ENCODE peak calls at places on chromosomes 13 and 19, in five cellular contexts. One of them, this sample, is unnamed.

GRCh38 chr19:54630784-54631183 is 500 bp downstream of the LILRB1 start:
- ATAC-seq in T-cell: no peak
- ATAC-seq in A549: no peak
- ATAC-seq in heart right ventricle: no peak
- ATAC-seq in activated CD8-positive, alpha-beta T cell treated with anti-CD3 and anti-CD28 coated beads, Interleukin-2, amount 10 ng/mL, durations not matched to agents 7 days and 5 days: no peak
- ATAC-seq in this sample: no peak

GRCh38 chr19:41016488-41017071 is 25.5 kb downstream of the CYP2B6 start:
- ATAC-seq in A549: no peak
- ATAC-seq in activated CD8-positive, alpha-beta T cell treated with anti-CD3 and anti-CD28 coated beads, Interleukin-2, amount 10 ng/mL, durations not matched to agents 7 days and 5 days: no peak
- ATAC-seq in heart right ventricle: no peak
- ATAC-seq in T-cell: peak; percentile 45
- ATAC-seq in this sample: no peak

GRCh38 chr19:47716270-47716937 is 3.2 kb downstream of the EHD2 start:
- ATAC-seq in heart right ventricle: no peak
- ATAC-seq in A549: no peak
- ATAC-seq in T-cell: no peak
- ATAC-seq in activated CD8-positive, alpha-beta T cell treated with anti-CD3 and anti-CD28 coated beads, Interleukin-2, amount 10 ng/mL, durations not matched to agents 7 days and 5 days: no peak
- ATAC-seq in this sample: no peak

GRCh38 chr19:35693835-35694599 is 10.3 kb upstream of the ZBTB32 start:
- ATAC-seq in activated CD8-positive, alpha-beta T cell treated with anti-CD3 and anti-CD28 coated beads, Interleukin-2, amount 10 ng/mL, durations not matched to agents 7 days and 5 days: peak; percentile 100
- ATAC-seq in heart right ventricle: peak; percentile 97
- ATAC-seq in A549: peak; percentile 99
- ATAC-seq in T-cell: peak; percentile 100
- ATAC-seq in this sample: peak; percentile 99

GRCh38 chr19:17002455-17002854 is 24.2 kb downstream of the CPAMD8 start:
- ATAC-seq in T-cell: no peak
- ATAC-seq in A549: no peak
- ATAC-seq in heart right ventricle: no peak
- ATAC-seq in activated CD8-positive, alpha-beta T cell treated with anti-CD3 and anti-CD28 coated beads, Interleukin-2, amount 10 ng/mL, durations not matched to agents 7 days and 5 days: no peak
- ATAC-seq in this sample: no peak

GRCh38 chr13:51223284-51224270 is 1.4 kb downstream of the FAM124A start:
- ATAC-seq in heart right ventricle: no peak
- ATAC-seq in A549: no peak
- ATAC-seq in T-cell: no peak
- ATAC-seq in activated CD8-positive, alpha-beta T cell treated with anti-CD3 and anti-CD28 coated beads, Interleukin-2, amount 10 ng/mL, durations not matched to agents 7 days and 5 days: no peak
- ATAC-seq in this sample: no peak

GRCh38 chr13:46553521-46553885 is 533 bp downstream of the LRCH1 start:
- ATAC-seq in activated CD8-positive, alpha-beta T cell treated with anti-CD3 and anti-CD28 coated beads, Interleukin-2, amount 10 ng/mL, durations not matched to agents 7 days and 5 days: peak; percentile 16
- ATAC-seq in T-cell: peak; percentile 2
- ATAC-seq in A549: peak; percentile 33
- ATAC-seq in heart right ventricle: peak; percentile 54
- ATAC-seq in this sample: peak; percentile 20

GRCh38 chr19:9353011-9353410 is 9.8 kb upstream of the ZNF177 start:
- ATAC-seq in A549: no peak
- ATAC-seq in T-cell: no peak
- ATAC-seq in heart right ventricle: no peak
- ATAC-seq in activated CD8-positive, alpha-beta T cell treated with anti-CD3 and anti-CD28 coated beads, Interleukin-2, amount 10 ng/mL, durations not matched to agents 7 days and 5 days: no peak
- ATAC-seq in this sample: no peak

GRCh38 chr13:42334329-42334706 is 62.4 kb downstream of the AKAP11 start:
- ATAC-seq in heart right ventricle: no peak
- ATAC-seq in activated CD8-positive, alpha-beta T cell treated with anti-CD3 and anti-CD28 coated beads, Interleukin-2, amount 10 ng/mL, durations not matched to agents 7 days and 5 days: peak; percentile 46
- ATAC-seq in A549: no peak
- ATAC-seq in T-cell: peak; percentile 23
- ATAC-seq in this sample: no peak

GRCh38 chr19:39498262-39499081 is at the start of gene DLL3:
- ATAC-seq in heart right ventricle: no peak
- ATAC-seq in A549: peak; percentile 26
- ATAC-seq in activated CD8-positive, alpha-beta T cell treated with anti-CD3 and anti-CD28 coated beads, Interleukin-2, amount 10 ng/mL, durations not matched to agents 7 days and 5 days: peak; percentile 27
- ATAC-seq in T-cell: peak; percentile 22
- ATAC-seq in this sample: peak; percentile 13

GRCh38 chr19:48490980-48491792 is 20.4 kb downstream of the LMTK3 start:
- ATAC-seq in T-cell: peak; percentile 27
- ATAC-seq in activated CD8-positive, alpha-beta T cell treated with anti-CD3 and anti-CD28 coated beads, Interleukin-2, amount 10 ng/mL, durations not matched to agents 7 days and 5 days: peak; percentile 13
- ATAC-seq in A549: peak; percentile 10
- ATAC-seq in heart right ventricle: no peak
- ATAC-seq in this sample: no peak

GRCh38 chr13:91311491-91311890 is 36.0 kb upstream of the MIR17HG start:
- ATAC-seq in T-cell: no peak
- ATAC-seq in heart right ventricle: no peak
- ATAC-seq in A549: peak; percentile 30
- ATAC-seq in activated CD8-positive, alpha-beta T cell treated with anti-CD3 and anti-CD28 coated beads, Interleukin-2, amount 10 ng/mL, durations not matched to agents 7 days and 5 days: no peak
- ATAC-seq in this sample: no peak

GRCh38 chr13:46150134-46150693 is 31.8 kb downstream of the LCP1 start:
- ATAC-seq in A549: no peak
- ATAC-seq in heart right ventricle: no peak
- ATAC-seq in activated CD8-positive, alpha-beta T cell treated with anti-CD3 and anti-CD28 coated beads, Interleukin-2, amount 10 ng/mL, durations not matched to agents 7 days and 5 days: no peak
- ATAC-seq in T-cell: no peak
- ATAC-seq in this sample: no peak

GRCh38 chr19:34373601-34374288 is 8.7 kb downstream of the GPI start:
- ATAC-seq in activated CD8-positive, alpha-beta T cell treated with anti-CD3 and anti-CD28 coated beads, Interleukin-2, amount 10 ng/mL, durations not matched to agents 7 days and 5 days: peak; percentile 59
- ATAC-seq in heart right ventricle: no peak
- ATAC-seq in T-cell: no peak
- ATAC-seq in A549: no peak
- ATAC-seq in this sample: no peak

GRCh38 chr13:83672611-83673010 is 209.7 kb downstream of the SLITRK1 start:
- ATAC-seq in A549: no peak
- ATAC-seq in activated CD8-positive, alpha-beta T cell treated with anti-CD3 and anti-CD28 coated beads, Interleukin-2, amount 10 ng/mL, durations not matched to agents 7 days and 5 days: no peak
- ATAC-seq in heart right ventricle: no peak
- ATAC-seq in T-cell: no peak
- ATAC-seq in this sample: no peak

GRCh38 chr13:27673911-27674310 is 52.2 kb downstream of the POLR1D start:
- ATAC-seq in activated CD8-positive, alpha-beta T cell treated with anti-CD3 and anti-CD28 coated beads, Interleukin-2, amount 10 ng/mL, durations not matched to agents 7 days and 5 days: no peak
- ATAC-seq in T-cell: no peak
- ATAC-seq in heart right ventricle: peak; percentile 95
- ATAC-seq in A549: no peak
- ATAC-seq in this sample: no peak

GRCh38 chr19:40335101-40335500 is 13.1 kb downstream of the C19orf47 start:
- ATAC-seq in A549: no peak
- ATAC-seq in activated CD8-positive, alpha-beta T cell treated with anti-CD3 and anti-CD28 coated beads, Interleukin-2, amount 10 ng/mL, durations not matched to agents 7 days and 5 days: no peak
- ATAC-seq in T-cell: no peak
- ATAC-seq in heart right ventricle: no peak
- ATAC-seq in this sample: no peak

GRCh38 chr13:46577656-46578589 is 25.0 kb downstream of the LRCH1 start:
- ATAC-seq in A549: no peak
- ATAC-seq in heart right ventricle: no peak
- ATAC-seq in T-cell: no peak
- ATAC-seq in activated CD8-positive, alpha-beta T cell treated with anti-CD3 and anti-CD28 coated beads, Interleukin-2, amount 10 ng/mL, durations not matched to agents 7 days and 5 days: peak; percentile 36
- ATAC-seq in this sample: no peak

GRCh38 chr19:18513868-18514267 is 8.0 kb downstream of the ELL start:
- ATAC-seq in activated CD8-positive, alpha-beta T cell treated with anti-CD3 and anti-CD28 coated beads, Interleukin-2, amount 10 ng/mL, durations not matched to agents 7 days and 5 days: no peak
- ATAC-seq in heart right ventricle: no peak
- ATAC-seq in T-cell: no peak
- ATAC-seq in A549: no peak
- ATAC-seq in this sample: no peak

GRCh38 chr13:26485786-26486185 is 71.7 kb upstream of the WASF3 start:
- ATAC-seq in activated CD8-positive, alpha-beta T cell treated with anti-CD3 and anti-CD28 coated beads, Interleukin-2, amount 10 ng/mL, durations not matched to agents 7 days and 5 days: no peak
- ATAC-seq in heart right ventricle: no peak
- ATAC-seq in A549: no peak
- ATAC-seq in T-cell: no peak
- ATAC-seq in this sample: no peak

GRCh38 chr13:98535501-98536357 is 41.2 kb downstream of the STK24 start:
- ATAC-seq in A549: no peak
- ATAC-seq in activated CD8-positive, alpha-beta T cell treated with anti-CD3 and anti-CD28 coated beads, Interleukin-2, amount 10 ng/mL, durations not matched to agents 7 days and 5 days: no peak
- ATAC-seq in heart right ventricle: no peak
- ATAC-seq in T-cell: no peak
- ATAC-seq in this sample: no peak

GRCh38 chr13:111318396-111318795 is 2.0 kb upstream of the TEX29 start:
- ATAC-seq in heart right ventricle: no peak
- ATAC-seq in A549: no peak
- ATAC-seq in T-cell: no peak
- ATAC-seq in activated CD8-positive, alpha-beta T cell treated with anti-CD3 and anti-CD28 coated beads, Interleukin-2, amount 10 ng/mL, durations not matched to agents 7 days and 5 days: no peak
- ATAC-seq in this sample: no peak

GRCh38 chr13:92303428-92303827 is 905.0 kb downstream of the GPC5 start:
- ATAC-seq in T-cell: no peak
- ATAC-seq in heart right ventricle: no peak
- ATAC-seq in activated CD8-positive, alpha-beta T cell treated with anti-CD3 and anti-CD28 coated beads, Interleukin-2, amount 10 ng/mL, durations not matched to agents 7 days and 5 days: no peak
- ATAC-seq in A549: no peak
- ATAC-seq in this sample: no peak

GRCh38 chr19:36152061-36152885 is at the start of gene COX7A1:
- ATAC-seq in A549: no peak
- ATAC-seq in T-cell: no peak
- ATAC-seq in activated CD8-positive, alpha-beta T cell treated with anti-CD3 and anti-CD28 coated beads, Interleukin-2, amount 10 ng/mL, durations not matched to agents 7 days and 5 days: no peak
- ATAC-seq in heart right ventricle: peak; percentile 92
- ATAC-seq in this sample: no peak

GRCh38 chr13:95793018-95793555 is 116.1 kb downstream of the DNAJC3 start:
- ATAC-seq in A549: no peak
- ATAC-seq in activated CD8-positive, alpha-beta T cell treated with anti-CD3 and anti-CD28 coated beads, Interleukin-2, amount 10 ng/mL, durations not matched to agents 7 days and 5 days: no peak
- ATAC-seq in heart right ventricle: no peak
- ATAC-seq in T-cell: no peak
- ATAC-seq in this sample: no peak

GRCh38 chr19:41298327-41298964 is 11.5 kb upstream of the CCDC97 start:
- ATAC-seq in T-cell: no peak
- ATAC-seq in heart right ventricle: peak; percentile 77
- ATAC-seq in A549: peak; percentile 28
- ATAC-seq in activated CD8-positive, alpha-beta T cell treated with anti-CD3 and anti-CD28 coated beads, Interleukin-2, amount 10 ng/mL, durations not matched to agents 7 days and 5 days: peak; percentile 51
- ATAC-seq in this sample: no peak

GRCh38 chr13:73325351-73326214 is 266.8 kb downstream of the KLF5 start:
- ATAC-seq in A549: no peak
- ATAC-seq in activated CD8-positive, alpha-beta T cell treated with anti-CD3 and anti-CD28 coated beads, Interleukin-2, amount 10 ng/mL, durations not matched to agents 7 days and 5 days: no peak
- ATAC-seq in heart right ventricle: no peak
- ATAC-seq in T-cell: no peak
- ATAC-seq in this sample: peak; percentile 55

GRCh38 chr19:13150919-13151604 is 851 bp downstream of the IER2 start:
- ATAC-seq in activated CD8-positive, alpha-beta T cell treated with anti-CD3 and anti-CD28 coated beads, Interleukin-2, amount 10 ng/mL, durations not matched to agents 7 days and 5 days: no peak
- ATAC-seq in T-cell: peak; percentile 9
- ATAC-seq in A549: peak; percentile 1
- ATAC-seq in heart right ventricle: peak; percentile 0
- ATAC-seq in this sample: no peak